ENCODE peak calls at places on chromosomes 11 and 22, in seven cellular contexts. K, Y, W, R, J, N and L are unnamed samples.

GRCh38 chr11:44147751-44148150 is 52.3 kb downstream of the EXT2 start:
- DNase-seq in K (no peak), Y (no peak), W (no peak), R (no peak), J (no peak), N (no peak), L (no peak)

GRCh38 chr11:96116341-96116740 is 192.4 kb upstream of the MTMR2 start:
- DNase-seq in K (no peak), Y (no peak), W (no peak), R (no peak), J (no peak), N (no peak), L (peak)

GRCh38 chr11:31492320-31492913 is 17.0 kb downstream of the IMMP1L start:
- DNase-seq in K (no peak), Y (no peak), W (no peak), R (no peak), J (no peak), N (no peak), L (no peak)

GRCh38 chr22:44187652-44188230 is 7.0 kb downstream of the PARVG start:
- DNase-seq in K (no peak), Y (no peak), W (no peak), R (no peak), J (no peak), N (no peak), L (no peak)

GRCh38 chr11:26985941-26986340 is 8.0 kb upstream of the FIBIN start:
- DNase-seq in K (no peak), Y (no peak), W (no peak), R (no peak), J (no peak), N (no peak), L (no peak)

GRCh38 chr11:130781906-130782305 is 134.4 kb downstream of the SNX19 start:
- DNase-seq in K (no peak), Y (no peak), W (no peak), R (no peak), J (no peak), N (no peak), L (no peak)

GRCh38 chr11:81579339-81579738 is 1154.3 kb downstream of the FAM181B start:
- DNase-seq in K (no peak), Y (no peak), W (no peak), R (no peak), J (no peak), N (no peak), L (no peak)

GRCh38 chr22:36846949-36847348 is 13.9 kb upstream of the NCF4 start:
- DNase-seq in K (no peak), Y (no peak), W (no peak), R (no peak), J (no peak), N (no peak), L (peak)

GRCh38 chr11:93216511-93217121 is 18.8 kb upstream of the SLC36A4 start:
- DNase-seq in K (no peak), Y (no peak), W (no peak), R (no peak), J (no peak), N (no peak), L (no peak)

GRCh38 chr22:30195245-30196140 is 51.1 kb downstream of the LIF start:
- DNase-seq in K (no peak), Y (no peak), W (no peak), R (no peak), J (no peak), N (no peak), L (no peak)

GRCh38 chr11:121591405-121592033 is 138.8 kb upstream of the SORL1-AS1 start:
- DNase-seq in K (peak), Y (peak), W (peak), R (peak), J (peak), N (peak), L (peak)